ENCODE peak calls at places on chromosomes 13 and 19, in nine cellular contexts. V, I, X, F, N, G, R, H and Y are unnamed samples.
A peak's percentile ranks its signal among the peaks of the same experiment; 100 is the strongest.

GRCh38 chr13:100738176-100738855 is 63.7 kb upstream of the TMTC4 start:
- DNase-seq in V (no peak), I (no peak), X (no peak), F (no peak), N (no peak), G (no peak), R (no peak), H (no peak), Y (no peak)

GRCh38 chr19:11007376-11007775 is 46.5 kb downstream of the SMARCA4 start:
- DNase-seq in V (no peak), I (no peak), X (no peak), F (no peak), N (no peak), G (no peak), R (no peak), H (no peak), Y (no peak)

GRCh38 chr13:79966502-79966901 is 374.4 kb downstream of the SPRY2 start:
- DNase-seq in V (no peak), I (peak; percentile 35), X (no peak), F (no peak), N (no peak), G (no peak), R (no peak), H (no peak), Y (no peak)

GRCh38 chr19:41882568-41883462 is at the start of gene ARHGEF1:
- DNase-seq in V (no peak), I (no peak), X (no peak), F (no peak), N (peak; percentile 71), G (peak; percentile 74), R (peak; percentile 55), H (peak; percentile 90), Y (no peak)

GRCh38 chr13:21338156-21338555 is 120.9 kb downstream of the ZDHHC20 start:
- DNase-seq in V (no peak), I (no peak), X (no peak), F (no peak), N (peak; percentile 63), G (no peak), R (no peak), H (no peak), Y (no peak)

GRCh38 chr13:95676100-95676774 is 702 bp upstream of the DNAJC3 start:
- DNase-seq in V (no peak), I (peak; percentile 31), X (no peak), F (no peak), N (peak; percentile 47), G (peak; percentile 22), R (peak; percentile 45), H (no peak), Y (no peak)

GRCh38 chr13:107600986-107601385 is 614.4 kb downstream of the LIG4 start:
- DNase-seq in V (no peak), I (no peak), X (no peak), F (no peak), N (no peak), G (no peak), R (no peak), H (no peak), Y (no peak)

GRCh38 chr19:46190489-46190888 is 39.1 kb upstream of the IGFL1 start:
- DNase-seq in V (no peak), I (no peak), X (no peak), F (no peak), N (no peak), G (no peak), R (no peak), H (no peak), Y (no peak)

GRCh38 chr19:16160943-16161560 is 12.3 kb downstream of the CIB3 start:
- DNase-seq in V (no peak), I (peak; percentile 89), X (no peak), F (no peak), N (peak; percentile 15), G (peak; percentile 78), R (no peak), H (no peak), Y (no peak)

GRCh38 chr19:32287811-32288227 is 57.6 kb upstream of the ZNF507 start:
- DNase-seq in V (no peak), I (peak; percentile 81), X (peak; percentile 3), F (no peak), N (peak; percentile 60), G (peak; percentile 28), R (peak; percentile 51), H (peak; percentile 84), Y (peak; percentile 7)

GRCh38 chr19:36041831-36042230 is 9.2 kb upstream of the CLIP3 start:
- DNase-seq in V (no peak), I (peak; percentile 79), X (no peak), F (no peak), N (no peak), G (no peak), R (no peak), H (no peak), Y (no peak)

GRCh38 chr13:102580552-102581169 is 16.1 kb upstream of the TPP2 start:
- DNase-seq in V (no peak), I (peak; percentile 84), X (no peak), F (peak; percentile 34), N (peak; percentile 55), G (no peak), R (peak; percentile 19), H (no peak), Y (no peak)

GRCh38 chr19:17246681-17247425 is 1.1 kb upstream of the NR2F6 start:
- DNase-seq in V (peak; percentile 87), I (peak; percentile 41), X (no peak), F (peak; percentile 18), N (peak; percentile 85), G (no peak), R (peak; percentile 59), H (no peak), Y (no peak)

GRCh38 chr19:38276942-38277517 is 12.7 kb downstream of the SPINT2 start:
- DNase-seq in V (no peak), I (no peak), X (no peak), F (no peak), N (no peak), G (no peak), R (no peak), H (no peak), Y (no peak)

GRCh38 chr19:13154241-13154778 is 4.1 kb downstream of the IER2 start:
- DNase-seq in V (peak; percentile 92), I (peak; percentile 95), X (no peak), F (peak; percentile 41), N (peak; percentile 90), G (peak; percentile 80), R (peak; percentile 88), H (peak; percentile 97), Y (peak; percentile 12)

GRCh38 chr19:11203194-11204075 is 6.1 kb upstream of the KANK2 start:
- DNase-seq in V (peak; percentile 79), I (peak; percentile 87), X (peak; percentile 19), F (no peak), N (peak; percentile 45), G (peak; percentile 68), R (peak; percentile 60), H (peak; percentile 94), Y (peak; percentile 51)

GRCh38 chr19:51150627-51151026 is 8.5 kb downstream of the SIGLEC7 start:
- DNase-seq in V (no peak), I (no peak), X (no peak), F (no peak), N (no peak), G (no peak), R (no peak), H (no peak), Y (no peak)

GRCh38 chr19:4456566-4456842 is 1.1 kb downstream of the UBXN6 start:
- DNase-seq in V (peak; percentile 64), I (peak; percentile 71), X (no peak), F (no peak), N (peak; percentile 72), G (no peak), R (no peak), H (no peak), Y (no peak)

GRCh38 chr13:110680852-110681251 is 25.1 kb downstream of the CARS2 start:
- DNase-seq in V (no peak), I (peak; percentile 29), X (no peak), F (no peak), N (peak; percentile 9), G (peak; percentile 13), R (no peak), H (no peak), Y (no peak)

GRCh38 chr13:26202365-26202972 is 19.6 kb downstream of the RNF6 start:
- DNase-seq in V (no peak), I (peak; percentile 42), X (no peak), F (no peak), N (no peak), G (no peak), R (no peak), H (no peak), Y (no peak)

GRCh38 chr13:34294483-34295129 is 476.7 kb downstream of the RFC3 start:
- DNase-seq in V (no peak), I (no peak), X (no peak), F (peak; percentile 19), N (peak; percentile 71), G (no peak), R (no peak), H (no peak), Y (no peak)

GRCh38 chr13:39263033-39263432 is 224.8 kb downstream of the NHLRC3 start:
- DNase-seq in V (no peak), I (peak; percentile 56), X (peak; percentile 1), F (peak; percentile 3), N (peak; percentile 74), G (peak; percentile 43), R (peak; percentile 36), H (no peak), Y (peak; percentile 3)

GRCh38 chr13:39283062-39283461 is 244.8 kb downstream of the NHLRC3 start:
- DNase-seq in V (no peak), I (no peak), X (no peak), F (no peak), N (peak; percentile 69), G (no peak), R (no peak), H (no peak), Y (no peak)

GRCh38 chr19:6963937-6964336 is 57.3 kb downstream of the MBD3L2B start:
- DNase-seq in V (no peak), I (no peak), X (no peak), F (no peak), N (no peak), G (peak; percentile 50), R (peak; percentile 17), H (no peak), Y (no peak)

GRCh38 chr19:45769821-45770191 is 754 bp upstream of the SIX5 start:
- DNase-seq in V (peak; percentile 87), I (peak; percentile 44), X (peak; percentile 62), F (no peak), N (peak; percentile 79), G (peak; percentile 50), R (peak; percentile 62), H (no peak), Y (peak; percentile 48)

GRCh38 chr19:3095375-3096191 is 1.4 kb downstream of the GNA11 start:
- DNase-seq in V (peak; percentile 76), I (no peak), X (no peak), F (no peak), N (no peak), G (peak; percentile 56), R (no peak), H (peak; percentile 77), Y (no peak)

GRCh38 chr13:26679411-26679810 is 81.2 kb downstream of the GPR12 start:
- DNase-seq in V (no peak), I (peak; percentile 73), X (no peak), F (no peak), N (no peak), G (no peak), R (no peak), H (no peak), Y (no peak)

GRCh38 chr19:19817357-19817756 is 4.2 kb downstream of the ZNF506 start:
- DNase-seq in V (no peak), I (no peak), X (no peak), F (no peak), N (no peak), G (peak; percentile 55), R (no peak), H (no peak), Y (no peak)